ENCODE peak calls at places on chromosomes 11 and 22, in eight cellular contexts. K is heart right ventricle, I is left colon, X is AG08396, N is cardiac muscle cell, Q is fibroblast of pulmonary artery, L is NCI-H2171, Z is non-pigmented ciliary epithelial cell. A is an unnamed sample.

GRCh38 chr11:94747136-94748110 is 20.7 kb upstream of the AMOTL1 start:
- DNase-seq in K (no peak), I (no peak), X (peak), N (no peak), Q (no peak), L (no peak), Z (no peak), A (peak)

GRCh38 chr22:49735411-49736311 is 92.0 kb downstream of the BRD1 start:
- DNase-seq in K (no peak), I (no peak), X (peak), N (peak), Q (peak), L (no peak), Z (no peak), A (peak)

GRCh38 chr11:96004862-96005261 is 81.0 kb upstream of the MTMR2 start:
- DNase-seq in K (no peak), I (no peak), X (no peak), N (no peak), Q (no peak), L (no peak), Z (no peak), A (no peak)

GRCh38 chr11:60995798-60996197 is 24.3 kb downstream of the CD6 start:
- DNase-seq in K (peak), I (no peak), X (no peak), N (no peak), Q (peak), L (no peak), Z (no peak), A (no peak)

GRCh38 chr11:72968395-72968794 is 154.2 kb downstream of the ATG16L2 start:
- DNase-seq in K (no peak), I (no peak), X (no peak), N (no peak), Q (no peak), L (no peak), Z (no peak), A (no peak)

GRCh38 chr11:48024635-48025071 is 44.3 kb downstream of the PTPRJ start:
- DNase-seq in K (no peak), I (no peak), X (no peak), N (no peak), Q (no peak), L (peak), Z (no peak), A (no peak)

GRCh38 chr11:26992031-26992541 is 1.8 kb upstream of the FIBIN start:
- DNase-seq in K (no peak), I (no peak), X (peak), N (no peak), Q (peak), L (no peak), Z (peak), A (peak)

GRCh38 chr11:10443721-10444120 is 11.3 kb upstream of the AMPD3 start:
- DNase-seq in K (no peak), I (no peak), X (no peak), N (no peak), Q (no peak), L (no peak), Z (no peak), A (no peak)

GRCh38 chr22:20457506-20458240 is 20.0 kb upstream of the SCARF2 start:
- DNase-seq in K (no peak), I (no peak), X (no peak), N (no peak), Q (no peak), L (no peak), Z (no peak), A (no peak)

GRCh38 chr11:6650980-6651379 is 4.6 kb downstream of the DCHS1 start:
- DNase-seq in K (no peak), I (no peak), X (no peak), N (no peak), Q (no peak), L (no peak), Z (no peak), A (no peak)

GRCh38 chr11:910044-910588 is 494 bp downstream of the CHID1 start:
- DNase-seq in K (no peak), I (no peak), X (peak), N (peak), Q (no peak), L (no peak), Z (no peak), A (peak)

GRCh38 chr11:35138949-35139881 is at the start of gene CD44:
- DNase-seq in K (peak), I (peak), X (peak), N (peak), Q (peak), L (no peak), Z (peak), A (peak)

GRCh38 chr11:133694701-133695100 is 150.6 kb downstream of the SPATA19 start:
- DNase-seq in K (no peak), I (no peak), X (no peak), N (no peak), Q (no peak), L (no peak), Z (no peak), A (no peak)

GRCh38 chr11:18692941-18693760 is 5.4 kb upstream of the TMEM86A start:
- DNase-seq in K (no peak), I (no peak), X (no peak), N (no peak), Q (no peak), L (no peak), Z (no peak), A (no peak)